ENCODE peak calls at places on chromosomes 16 and 17, in six cellular contexts. One of them, this sample, is unnamed.

GRCh38 chr17:27572665-27573064 is 58.3 kb upstream of the LGALS9 start:
- DNase-seq in endothelial cell: no peak
- DNase-seq in GM12864: no peak
- DNase-seq in sigmoid colon: no peak
- DNase-seq in NCI-H2081: no peak
- DNase-seq in stimulated activated CD4-positive, alpha-beta T cell treated with anti-CD3 and anti-CD28 coated beads, Interleukin-4, amount 100 ng/mL, for 48 hours: peak
- DNase-seq in this sample: no peak

GRCh38 chr17:1340371-1340770 is 59.7 kb downstream of the YWHAE start:
- DNase-seq in sigmoid colon: no peak
- DNase-seq in endothelial cell: no peak
- DNase-seq in stimulated activated CD4-positive, alpha-beta T cell treated with anti-CD3 and anti-CD28 coated beads, Interleukin-4, amount 100 ng/mL, for 48 hours: no peak
- DNase-seq in GM12864: no peak
- DNase-seq in NCI-H2081: no peak
- DNase-seq in this sample: no peak

GRCh38 chr17:2366747-2367494 is 29.6 kb downstream of the SGSM2 start:
- DNase-seq in sigmoid colon: no peak
- DNase-seq in NCI-H2081: no peak
- DNase-seq in endothelial cell: peak
- DNase-seq in stimulated activated CD4-positive, alpha-beta T cell treated with anti-CD3 and anti-CD28 coated beads, Interleukin-4, amount 100 ng/mL, for 48 hours: no peak
- DNase-seq in GM12864: no peak
- DNase-seq in this sample: no peak

GRCh38 chr17:75041656-75042280 is 5.0 kb downstream of the ATP5PD start:
- DNase-seq in NCI-H2081: no peak
- DNase-seq in sigmoid colon: no peak
- DNase-seq in stimulated activated CD4-positive, alpha-beta T cell treated with anti-CD3 and anti-CD28 coated beads, Interleukin-4, amount 100 ng/mL, for 48 hours: no peak
- DNase-seq in endothelial cell: no peak
- DNase-seq in GM12864: no peak
- DNase-seq in this sample: no peak

GRCh38 chr17:77609553-77610517 is 348.7 kb upstream of the TNRC6C start:
- DNase-seq in GM12864: peak
- DNase-seq in stimulated activated CD4-positive, alpha-beta T cell treated with anti-CD3 and anti-CD28 coated beads, Interleukin-4, amount 100 ng/mL, for 48 hours: peak
- DNase-seq in NCI-H2081: no peak
- DNase-seq in sigmoid colon: peak
- DNase-seq in endothelial cell: no peak
- DNase-seq in this sample: no peak

GRCh38 chr17:56305017-56305416 is 151.7 kb downstream of the ANKFN1 start:
- DNase-seq in GM12864: no peak
- DNase-seq in sigmoid colon: no peak
- DNase-seq in stimulated activated CD4-positive, alpha-beta T cell treated with anti-CD3 and anti-CD28 coated beads, Interleukin-4, amount 100 ng/mL, for 48 hours: no peak
- DNase-seq in NCI-H2081: no peak
- DNase-seq in endothelial cell: no peak
- DNase-seq in this sample: no peak

GRCh38 chr16:89015271-89015859 is 38.4 kb upstream of the CBFA2T3 start:
- DNase-seq in NCI-H2081: no peak
- DNase-seq in GM12864: no peak
- DNase-seq in sigmoid colon: peak
- DNase-seq in stimulated activated CD4-positive, alpha-beta T cell treated with anti-CD3 and anti-CD28 coated beads, Interleukin-4, amount 100 ng/mL, for 48 hours: no peak
- DNase-seq in endothelial cell: no peak
- DNase-seq in this sample: no peak

GRCh38 chr16:23584186-23585076 is 11.7 kb downstream of the NDUFAB1 start:
- DNase-seq in endothelial cell: no peak
- DNase-seq in stimulated activated CD4-positive, alpha-beta T cell treated with anti-CD3 and anti-CD28 coated beads, Interleukin-4, amount 100 ng/mL, for 48 hours: no peak
- DNase-seq in sigmoid colon: no peak
- DNase-seq in NCI-H2081: no peak
- DNase-seq in GM12864: no peak
- DNase-seq in this sample: no peak

GRCh38 chr16:30148101-30148500 is 25.1 kb upstream of the MAPK3 start:
- DNase-seq in sigmoid colon: no peak
- DNase-seq in endothelial cell: no peak
- DNase-seq in NCI-H2081: no peak
- DNase-seq in stimulated activated CD4-positive, alpha-beta T cell treated with anti-CD3 and anti-CD28 coated beads, Interleukin-4, amount 100 ng/mL, for 48 hours: no peak
- DNase-seq in GM12864: no peak
- DNase-seq in this sample: no peak

GRCh38 chr17:2215616-2216364 is 87.8 kb downstream of the SMG6 start:
- DNase-seq in sigmoid colon: peak
- DNase-seq in NCI-H2081: no peak
- DNase-seq in stimulated activated CD4-positive, alpha-beta T cell treated with anti-CD3 and anti-CD28 coated beads, Interleukin-4, amount 100 ng/mL, for 48 hours: peak
- DNase-seq in GM12864: peak
- DNase-seq in endothelial cell: peak
- DNase-seq in this sample: no peak

This sample was measured in NCI-H187 treated with DMSO at 0.1 percent for 48 hours.